ENCODE peak calls at places on chromosomes 12 and 14, in seven cellular contexts. M is lower lobe of right lung, B is kidney epithelial cell, I is Caco-2, Y is heart left ventricle, U is lung, D is psoas muscle. H is an unnamed sample.

GRCh38 chr12:2256453-2256852 is 203.7 kb downstream of the CACNA1C start:
- DNase-seq in M (no peak), B (no peak), I (no peak), Y (no peak), U (no peak), D (no peak), H (no peak)

GRCh38 chr14:74472590-74472989 is 20.5 kb downstream of the NPC2 start:
- DNase-seq in M (no peak), B (no peak), I (no peak), Y (no peak), U (no peak), D (no peak), H (no peak)

GRCh38 chr12:13179159-13180074 is 17.1 kb upstream of the EMP1 start:
- DNase-seq in M (peak; percentile 66), B (no peak), I (no peak), Y (peak; percentile 59), U (peak; percentile 35), D (peak; percentile 68), H (no peak)

GRCh38 chr14:90384543-90384911 is 12.3 kb upstream of the CALM1 start:
- DNase-seq in M (no peak), B (no peak), I (no peak), Y (no peak), U (no peak), D (no peak), H (no peak)

GRCh38 chr12:47014474-47014873 is 64.9 kb upstream of the PCED1B start:
- DNase-seq in M (no peak), B (no peak), I (no peak), Y (no peak), U (no peak), D (no peak), H (peak; percentile 55)

GRCh38 chr14:63891148-63891964 is 38.6 kb downstream of the SYNE2 start:
- DNase-seq in M (no peak), B (no peak), I (no peak), Y (peak; percentile 55), U (no peak), D (no peak), H (no peak)

GRCh38 chr14:36771256-36771655 is 109.6 kb downstream of the PAX9 start:
- DNase-seq in M (no peak), B (no peak), I (peak; percentile 78), Y (no peak), U (no peak), D (no peak), H (no peak)

GRCh38 chr12:53659011-53659551 is 16.8 kb downstream of the ATP5MC2 start:
- DNase-seq in M (no peak), B (no peak), I (peak; percentile 68), Y (peak; percentile 62), U (peak; percentile 53), D (no peak), H (no peak)

GRCh38 chr12:1130164-1130563 is 139.1 kb downstream of the ERC1 start:
- DNase-seq in M (no peak), B (no peak), I (peak; percentile 72), Y (no peak), U (peak; percentile 64), D (no peak), H (no peak)

GRCh38 chr14:69921052-69921451 is 41.8 kb downstream of the SMOC1 start:
- DNase-seq in M (no peak), B (no peak), I (no peak), Y (no peak), U (no peak), D (no peak), H (no peak)

GRCh38 chr14:54175298-54175942 is 218.8 kb upstream of the BMP4 start:
- DNase-seq in M (no peak), B (no peak), I (peak; percentile 76), Y (peak; percentile 33), U (peak; percentile 75), D (no peak), H (no peak)

GRCh38 chr12:131098178-131098981 is 144.7 kb downstream of the ADGRD1 start:
- DNase-seq in M (peak; percentile 30), B (no peak), I (peak; percentile 16), Y (no peak), U (no peak), D (peak; percentile 14), H (no peak)

GRCh38 chr12:111570090-111570961 is 28.8 kb downstream of the ATXN2 start:
- DNase-seq in M (no peak), B (peak; percentile 67), I (peak; percentile 59), Y (no peak), U (no peak), D (no peak), H (peak; percentile 50)

GRCh38 chr14:61569783-61570182 is 125.5 kb upstream of the HIF1A start:
- DNase-seq in M (peak; percentile 79), B (peak; percentile 91), I (no peak), Y (peak; percentile 68), U (peak; percentile 72), D (peak; percentile 65), H (no peak)

GRCh38 chr14:60647081-60647836 is 2.0 kb downstream of the SIX1 start:
- DNase-seq in M (peak; percentile 49), B (no peak), I (no peak), Y (no peak), U (no peak), D (peak; percentile 87), H (no peak)

GRCh38 chr14:33210304-33210703 is 271.6 kb downstream of the NPAS3 start:
- DNase-seq in M (no peak), B (no peak), I (no peak), Y (no peak), U (no peak), D (no peak), H (no peak)

GRCh38 chr14:54253195-54253947 is 143.4 kb upstream of the CDKN3 start:
- DNase-seq in M (no peak), B (peak; percentile 90), I (no peak), Y (no peak), U (no peak), D (no peak), H (no peak)

GRCh38 chr14:68935761-68936209 is 43.3 kb downstream of the ACTN1 start:
- DNase-seq in M (no peak), B (no peak), I (no peak), Y (peak; percentile 58), U (no peak), D (no peak), H (no peak)

GRCh38 chr14:61452452-61452851 is 131.1 kb downstream of the PRKCH start:
- DNase-seq in M (no peak), B (no peak), I (no peak), Y (no peak), U (no peak), D (no peak), H (no peak)

GRCh38 chr14:101876539-101876938 is 87.8 kb upstream of the DYNC1H1 start:
- DNase-seq in M (peak; percentile 81), B (no peak), I (no peak), Y (peak; percentile 92), U (peak; percentile 66), D (peak; percentile 72), H (peak; percentile 48)

GRCh38 chr12:62621239-62621638 is 154.6 kb downstream of the MON2 start:
- DNase-seq in M (no peak), B (no peak), I (no peak), Y (no peak), U (no peak), D (no peak), H (no peak)

GRCh38 chr12:116534341-116535121 is 24.6 kb upstream of the MAP1LC3B2 start:
- DNase-seq in M (no peak), B (no peak), I (no peak), Y (no peak), U (no peak), D (no peak), H (no peak)

GRCh38 chr12:105324704-105325103 is 5.8 kb upstream of the C12orf75 start:
- DNase-seq in M (no peak), B (no peak), I (no peak), Y (no peak), U (no peak), D (no peak), H (no peak)

GRCh38 chr12:119803391-119803791 is 73.7 kb downstream of the CIT start:
- DNase-seq in M (no peak), B (no peak), I (no peak), Y (peak; percentile 26), U (no peak), D (no peak), H (no peak)

GRCh38 chr12:8771072-8771471 is 51.3 kb upstream of the A2ML1 start:
- DNase-seq in M (no peak), B (no peak), I (no peak), Y (no peak), U (no peak), D (no peak), H (no peak)

GRCh38 chr14:99241314-99242035 is 30.5 kb downstream of the BCL11B start:
- DNase-seq in M (no peak), B (no peak), I (no peak), Y (no peak), U (no peak), D (no peak), H (no peak)

GRCh38 chr12:3081886-3082285 is 4.7 kb downstream of the TSPAN9 start:
- DNase-seq in M (no peak), B (no peak), I (no peak), Y (no peak), U (no peak), D (no peak), H (no peak)

DNA sequence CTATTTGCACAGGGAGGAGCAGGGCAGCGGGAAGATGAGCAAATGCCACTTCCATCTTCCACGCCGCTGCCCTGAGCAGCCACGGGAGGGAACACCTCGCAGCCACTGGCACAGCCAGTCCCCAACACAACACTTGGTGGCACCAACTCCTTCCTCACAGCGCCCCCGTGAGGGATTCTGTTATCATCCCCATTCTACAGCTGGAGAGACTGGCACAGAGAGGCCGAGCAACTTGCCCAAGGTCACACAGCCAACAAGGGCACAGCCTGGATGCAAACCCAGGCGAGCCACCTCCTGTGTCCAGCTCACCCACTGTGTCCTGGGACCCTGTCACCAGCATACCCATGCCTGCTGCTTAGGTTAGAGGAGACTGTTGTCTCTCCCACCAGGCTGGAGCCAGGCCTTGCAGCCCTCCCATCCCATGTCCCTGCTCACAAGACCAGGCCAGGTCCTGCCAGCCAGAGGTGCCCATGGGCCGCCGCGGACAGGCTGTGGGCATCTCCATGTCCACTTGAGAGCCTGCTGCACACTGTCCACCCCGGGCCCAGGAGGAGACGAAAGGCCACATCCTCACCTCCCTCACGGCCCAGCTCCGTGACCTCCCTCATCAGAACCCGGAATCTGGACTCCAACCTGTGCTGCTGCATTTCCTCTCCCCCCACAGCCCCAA is 57.0 kb downstream of the NCOR2 start:
- DNase-seq in M (no peak), B (no peak), I (no peak), Y (no peak), U (no peak), D (peak; percentile 80), H (no peak)
- H3K4me3 ChIP-seq in M (no peak overlapping the region), B (no peak overlapping the region), I (no peak overlapping the region), Y (no peak overlapping the region), U (no peak overlapping the region), D (no peak overlapping the region), H (no peak overlapping the region)

GRCh38 chr12:72141381-72141780 is 130.8 kb upstream of the TRHDE start:
- DNase-seq in M (no peak), B (no peak), I (no peak), Y (no peak), U (no peak), D (no peak), H (no peak)
- TF ChIP-seq CTCF in M (no peak), B (peak; percentile 7), I (peak; percentile 28), Y (no peak), U (no peak), D (no peak), H (peak; percentile 34)

GRCh38 chr12:48972213-48973021 is 882 bp upstream of the WNT10B start:
- DNase-seq in M (no peak), B (no peak), I (no peak), Y (no peak), U (no peak), D (no peak), H (no peak)
- H3K27me3 ChIP-seq in M (peaks cover 72% of the 10 kb centered on the region), B (peaks cover 76% of the 10 kb centered on the region), I (no peaks in the 10 kb centered on the region), Y (peaks cover 85% of the 10 kb centered on the region), U (no peaks in the 10 kb centered on the region), D (peaks cover 85% of the 10 kb centered on the region), H (peaks cover 12% of the 10 kb centered on the region)

GRCh38 chr14:102909911-102910310 is 12.6 kb upstream of the AMN start:
- DNase-seq in M (no peak), B (no peak), I (no peak), Y (no peak), U (no peak), D (no peak), H (no peak)
- H3K4me3 ChIP-seq in M (no peak overlapping the region), B (no peak overlapping the region), I (no peak overlapping the region), Y (no peak overlapping the region), U (no peak overlapping the region), D (no peak overlapping the region), H (no peak overlapping the region)